ENCODE peak calls at places on chromosomes 11 and 22, in seven cellular contexts. Z is stimulated activated CD8-positive, alpha-beta memory T cell treated with anti-CD3 and anti-CD28 coated beads, Interleukin-2, amount 100 ng/mL, for 48 hours; R is NCI-H510A; V is nephron progenitor cell; X is EH; T is small intestine; H is activated CD8-positive, alpha-beta memory T cell treated with anti-CD3 and anti-CD28 coated beads, Interleukin-2, amount 50 U/mL, for 4 hours. P is an unnamed sample.

GRCh38 chr22:24200616-24201212 is 19.4 kb downstream of the SUSD2 start:
- DNase-seq in T (no peak), R (no peak), Z (no peak), V (no peak), H (no peak), X (peak), P (no peak)

GRCh38 chr11:11973361-11973800 is 35.0 kb downstream of the DKK3 start:
- DNase-seq in V (no peak), R (no peak), X (peak), Z (no peak), T (no peak), H (no peak), P (no peak)

GRCh38 chr11:34194576-34195335 is 89.3 kb downstream of the NAT10 start:
- DNase-seq in T (no peak), Z (no peak), V (no peak), H (no peak), X (no peak), R (no peak), P (no peak)

GRCh38 chr11:101428918-101429317 is 154.9 kb downstream of the TRPC6 start:
- DNase-seq in R (no peak), X (peak), V (no peak), T (peak), H (no peak), Z (no peak), P (no peak)

GRCh38 chr11:99015634-99016454 is 4.9 kb upstream of the CNTN5 start:
- DNase-seq in H (no peak), X (peak), T (peak), V (peak), Z (no peak), R (no peak), P (no peak)

GRCh38 chr11:74978041-74978440 is 10.7 kb upstream of the NEU3 start:
- DNase-seq in T (no peak), Z (no peak), V (no peak), H (no peak), R (no peak), X (no peak), P (no peak)

GRCh38 chr22:38026130-38027111 is 30.8 kb upstream of the PICK1 start:
- DNase-seq in T (no peak), R (no peak), V (no peak), H (no peak), Z (no peak), X (no peak), P (no peak)

GRCh38 chr11:127651175-127651887 is 650.8 kb upstream of the KIRREL3 start:
- DNase-seq in V (no peak), H (no peak), X (peak), Z (no peak), T (no peak), R (no peak), P (no peak)

GRCh38 chr11:126891556-126892217 is 108.9 kb downstream of the KIRREL3 start:
- DNase-seq in R (no peak), Z (no peak), T (no peak), H (no peak), V (no peak), X (peak), P (no peak)

GRCh38 chr11:61345170-61345610 is 12.2 kb downstream of the TKFC start:
- DNase-seq in V (no peak), H (no peak), X (peak), R (no peak), T (no peak), Z (no peak), P (no peak)

GRCh38 chr11:280762-281485 is 2.7 kb downstream of the NLRP6 start:
- DNase-seq in V (no peak), H (peak), T (peak), Z (no peak), X (no peak), R (no peak), P (peak)

GRCh38 chr11:116215471-116216113 is 557.2 kb downstream of the BUD13 start:
- DNase-seq in H (no peak), T (peak), Z (no peak), X (no peak), R (no peak), V (no peak), P (no peak)

GRCh38 chr11:78731008-78731407 is 156.3 kb upstream of the NARS2 start:
- DNase-seq in T (peak), R (no peak), X (peak), H (no peak), V (no peak), Z (no peak), P (no peak)

GRCh38 chr11:78910322-78910721 is 335.7 kb upstream of the NARS2 start:
- DNase-seq in Z (no peak), H (no peak), T (no peak), X (no peak), R (no peak), V (no peak), P (no peak)

GRCh38 chr11:72361321-72361720 is 73.0 kb downstream of the CLPB start:
- DNase-seq in Z (no peak), R (no peak), T (no peak), H (no peak), V (no peak), X (no peak), P (no peak)

GRCh38 chr11:120720760-120721159 is 209.2 kb downstream of the GRIK4 start:
- DNase-seq in V (no peak), T (no peak), X (no peak), Z (no peak), R (no peak), H (no peak), P (no peak)

GRCh38 chr22:49958961-49959781 is 1.4 kb upstream of the PIM3 start:
- DNase-seq in Z (no peak), R (no peak), H (no peak), V (peak), X (no peak), T (no peak), P (no peak)

GRCh38 chr11:60879104-60879503 is 11.8 kb downstream of the ZP1 start:
- DNase-seq in H (no peak), R (no peak), T (no peak), Z (no peak), V (no peak), X (no peak), P (no peak)

GRCh38 chr11:69922015-69922595 is 102.9 kb upstream of the FGF3 start:
- DNase-seq in V (no peak), T (no peak), R (no peak), X (no peak), H (no peak), Z (no peak), P (peak)

GRCh38 chr11:36376888-36377758 is 81.0 kb downstream of the PRR5L start:
- DNase-seq in T (peak), Z (peak), R (no peak), H (peak), X (peak), V (peak), P (peak)

GRCh38 chr11:108324587-108324986 is 101.7 kb downstream of the ATM start:
- DNase-seq in V (no peak), R (no peak), H (no peak), T (no peak), Z (no peak), X (peak), P (no peak)

GRCh38 chr22:21942407-21942895 is 10.2 kb downstream of the PPM1F start:
- DNase-seq in Z (no peak), T (no peak), X (peak), R (no peak), H (no peak), V (no peak), P (peak)

GRCh38 chr11:128653828-128654231 is 40.0 kb upstream of the FLI1 start:
- DNase-seq in H (no peak), Z (no peak), T (peak), X (peak), V (peak), R (peak), P (peak)

GRCh38 chr11:9277176-9277575 is 12.0 kb upstream of the DENND5A start:
- DNase-seq in Z (no peak), H (no peak), T (no peak), V (no peak), R (no peak), X (no peak), P (no peak)